ENCODE peak calls at places on chromosome 21, in five cellular contexts. R, P, C, I and W are unnamed samples.

GRCh38 chr21:44087426-44088400 is 19.5 kb upstream of the PWP2 start:
- DNase-seq in R (peak; percentile 40), P (no peak), C (no peak), I (no peak), W (no peak)

GRCh38 chr21:33374080-33374873 is 28.9 kb upstream of the IFNGR2 start:
- DNase-seq in R (peak; percentile 72), P (peak; percentile 42), C (no peak), I (peak; percentile 21), W (no peak)

GRCh38 chr21:18493420-18493819 is 89.8 kb upstream of the TMPRSS15 start:
- DNase-seq in R (no peak), P (no peak), C (no peak), I (no peak), W (no peak)

GRCh38 chr21:37905291-37905690 is 11.0 kb downstream of the KCNJ6 start:
- DNase-seq in R (no peak), P (no peak), C (no peak), I (no peak), W (no peak)

GRCh38 chr21:31908106-31909031 is 35.5 kb downstream of the HUNK start:
- DNase-seq in R (no peak), P (no peak), C (no peak), I (no peak), W (no peak)

GRCh38 chr21:25313891-25314646 is 293.2 kb downstream of the MRPL39 start:
- DNase-seq in R (no peak), P (no peak), C (no peak), I (no peak), W (no peak)

GRCh38 chr21:41052820-41053555 is 115.0 kb upstream of the BACE2 start:
- DNase-seq in R (no peak), P (no peak), C (no peak), I (no peak), W (no peak)

GRCh38 chr21:30320215-30320614 is at the start of gene KRTAP26-1:
- DNase-seq in R (no peak), P (no peak), C (no peak), I (no peak), W (no peak)

GRCh38 chr21:39317134-39318090 is 4.0 kb upstream of the BRWD1 start:
- DNase-seq in R (no peak), P (no peak), C (no peak), I (no peak), W (no peak)

GRCh38 chr21:43188181-43188580 is 19.4 kb downstream of the CRYAA start:
- DNase-seq in R (no peak), P (no peak), C (no peak), I (no peak), W (no peak)

GRCh38 chr21:22842875-22843274 is 1844.7 kb downstream of the NCAM2 start:
- DNase-seq in R (no peak), P (no peak), C (no peak), I (no peak), W (no peak)

GRCh38 chr21:42153046-42153685 is 65.8 kb upstream of the ABCG1 start:
- DNase-seq in R (no peak), P (no peak), C (no peak), I (no peak), W (no peak)

GRCh38 chr21:42061866-42062542 is 9.1 kb upstream of the UMODL1 start:
- DNase-seq in R (peak; percentile 79), P (no peak), C (no peak), I (no peak), W (no peak)

GRCh38 chr21:35171385-35171784 is 122.3 kb upstream of the RUNX1 start:
- DNase-seq in R (no peak), P (no peak), C (no peak), I (no peak), W (no peak)

GRCh38 chr21:36791150-36791549 is 92.2 kb downstream of the SIM2 start:
- DNase-seq in R (no peak), P (no peak), C (no peak), I (no peak), W (no peak)

GRCh38 chr21:35779167-35779566 is 281.2 kb downstream of the SETD4 start:
- DNase-seq in R (no peak), P (no peak), C (no peak), I (no peak), W (no peak)

GRCh38 chr21:36518883-36519492 is 39.1 kb upstream of the CLDN14 start:
- DNase-seq in R (no peak), P (no peak), C (no peak), I (no peak), W (no peak)

GRCh38 chr21:36022704-36023103 is 37.6 kb downstream of the SETD4 start:
- DNase-seq in R (no peak), P (no peak), C (no peak), I (no peak), W (no peak)

GRCh38 chr21:27371688-27372331 is 404.9 kb upstream of the ADAMTS5 start:
- DNase-seq in R (no peak), P (no peak), C (no peak), I (no peak), W (no peak)

GRCh38 chr21:39022901-39023693 is 160.2 kb downstream of the PSMG1 start:
- DNase-seq in R (no peak), P (no peak), C (no peak), I (peak; percentile 29), W (no peak)

GRCh38 chr21:33976082-33976979 is 60.7 kb upstream of the ATP5PO start:
- DNase-seq in R (peak; percentile 66), P (no peak), C (peak; percentile 75), I (no peak), W (peak; percentile 37)

GRCh38 chr21:41759214-41759840 is 7.5 kb downstream of the RIPK4 start:
- DNase-seq in R (no peak), P (no peak), C (no peak), I (no peak), W (no peak)

GRCh38 chr21:32322103-32322502 is 23.4 kb downstream of the MRAP start:
- DNase-seq in R (no peak), P (no peak), C (no peak), I (no peak), W (no peak)

GRCh38 chr21:42564561-42564971 is 50.9 kb downstream of the SLC37A1 start:
- DNase-seq in R (no peak), P (no peak), C (no peak), I (no peak), W (no peak)

GRCh38 chr21:15669247-15669646 is 60.5 kb upstream of the USP25 start:
- DNase-seq in R (no peak), P (no peak), C (no peak), I (no peak), W (no peak)

GRCh38 chr21:26469789-26470188 is 103.3 kb downstream of the CYYR1 start:
- DNase-seq in R (no peak), P (no peak), C (no peak), I (no peak), W (no peak)

GRCh38 chr21:42258150-42258884 is 39.4 kb downstream of the ABCG1 start:
- DNase-seq in R (peak; percentile 87), P (peak; percentile 77), C (peak; percentile 37), I (no peak), W (peak; percentile 67)

GRCh38 chr21:26199471-26199870 is 28.9 kb upstream of the APP start:
- DNase-seq in R (no peak), P (no peak), C (no peak), I (no peak), W (no peak)

GRCh38 chr21:42654179-42654912 is 925 bp downstream of the PDE9A start:
- DNase-seq in R (peak; percentile 31), P (no peak), C (no peak), I (no peak), W (no peak)

GRCh38 chr21:45513003-45513706 is 29.1 kb downstream of the SLC19A1 start:
- DNase-seq in R (no peak), P (no peak), C (no peak), I (no peak), W (no peak)

GRCh38 chr21:18275740-18276139 is 31.1 kb downstream of the CHODL start:
- DNase-seq in R (no peak), P (no peak), C (no peak), I (peak; percentile 47), W (no peak)

GRCh38 chr21:15430023-15430422 is 299.8 kb upstream of the USP25 start:
- DNase-seq in R (no peak), P (no peak), C (no peak), I (no peak), W (no peak)

GRCh38 chr21:21622460-21623234 is 624.4 kb downstream of the NCAM2 start:
- DNase-seq in R (no peak), P (no peak), C (no peak), I (no peak), W (no peak)

GRCh38 chr21:45326834-45327457 is 39.3 kb upstream of the POFUT2 start:
- DNase-seq in R (no peak), P (no peak), C (no peak), I (no peak), W (no peak)